ENCODE peak calls at places on chromosomes 3 and 15, in eight cellular contexts. Z is MM.1S, G is astrocyte, O is neural progenitor cell, Y is fibroblast of lung, C is IMR-90, Q is HCT116, D is colonic mucosa. K is an unnamed sample.
A peak's percentile ranks its signal among the peaks of the same experiment; 100 is the strongest.

GRCh38 chr3:44529927-44530326 is 25.1 kb upstream of the ZKSCAN7 start:
- DNase-seq in O (no peak), G (no peak), Q (peak; percentile 10), D (peak; percentile 42), Y (peak; percentile 19), Z (peak; percentile 18), C (peak; percentile 23), K (no peak)

GRCh38 chr3:117036259-117036799 is 326.8 kb downstream of the TUSC7 start:
- DNase-seq in C (peak; percentile 81), Q (no peak), O (no peak), Y (peak; percentile 95), G (peak; percentile 47), Z (no peak), D (peak; percentile 32), K (no peak)

GRCh38 chr3:156615592-156616173 is 58.7 kb upstream of the TIPARP start:
- DNase-seq in O (no peak), Y (peak; percentile 72), G (peak; percentile 95), Z (no peak), Q (no peak), C (peak; percentile 79), D (no peak), K (no peak)

GRCh38 chr3:187136936-187137335 is 2.4 kb downstream of the RPL39L start:
- DNase-seq in G (peak; percentile 45), C (peak; percentile 74), Y (peak; percentile 27), D (no peak), Z (no peak), Q (peak; percentile 40), O (no peak), K (no peak)

GRCh38 chr3:138824114-138824506 is 10.6 kb downstream of the PIK3CB start:
- DNase-seq in C (no peak), Z (no peak), D (no peak), Y (no peak), Q (no peak), O (peak; percentile 82), G (no peak), K (peak; percentile 71)

GRCh38 chr3:12415014-12415653 is 69.1 kb upstream of the TSEN2 start:
- DNase-seq in O (no peak), Q (no peak), G (no peak), Z (no peak), Y (no peak), D (no peak), C (no peak), K (no peak)

GRCh38 chr3:184739594-184740505 is 28.0 kb upstream of the MAGEF1 start:
- DNase-seq in Z (no peak), Y (no peak), C (no peak), D (no peak), Q (no peak), O (no peak), G (no peak), K (peak; percentile 3)

GRCh38 chr15:42608110-42608531 is 32.7 kb downstream of the STARD9 start:
- DNase-seq in Y (no peak), C (no peak), Z (peak; percentile 97), O (no peak), Q (no peak), G (peak; percentile 69), D (no peak), K (no peak)

GRCh38 chr3:71503525-71504249 is 79.8 kb downstream of the FOXP1 start:
- DNase-seq in C (peak; percentile 83), G (peak; percentile 87), D (no peak), O (no peak), Z (no peak), Y (peak; percentile 46), Q (no peak), K (no peak)

GRCh38 chr15:91852741-91853500 is 587 bp upstream of the SLCO3A1 start:
- DNase-seq in C (peak; percentile 56), G (peak; percentile 41), D (peak; percentile 75), Z (peak; percentile 81), Y (peak; percentile 70), Q (no peak), O (peak; percentile 80), K (peak; percentile 88)

GRCh38 chr3:72263223-72264015 is 478.5 kb upstream of the PROK2 start:
- DNase-seq in C (no peak), O (no peak), Q (no peak), Y (peak; percentile 18), D (no peak), G (no peak), Z (no peak), K (no peak)

GRCh38 chr3:155321418-155321817 is 27.9 kb upstream of the STRIT1 start:
- DNase-seq in C (peak; percentile 15), D (no peak), Z (no peak), Y (peak; percentile 38), Q (no peak), O (no peak), G (no peak), K (no peak)

GRCh38 chr3:123834631-123835030 is 49.5 kb downstream of the MYLK start:
- DNase-seq in D (no peak), Y (peak; percentile 53), Q (no peak), G (peak; percentile 98), Z (peak; percentile 43), O (no peak), C (peak; percentile 90), K (no peak)

GRCh38 chr15:48925714-48926223 is 38.0 kb downstream of the SHC4 start:
- DNase-seq in Z (no peak), C (peak; percentile 97), Q (peak; percentile 91), G (peak; percentile 93), O (no peak), D (no peak), Y (peak; percentile 90), K (no peak)

GRCh38 chr3:119849126-119849525 is 67.2 kb downstream of the NR1I2 start:
- DNase-seq in C (no peak), Z (no peak), Y (no peak), D (no peak), G (no peak), Q (no peak), O (no peak), K (no peak)

GRCh38 chr15:64699767-64700388 is 75.5 kb downstream of the RBPMS2 start:
- DNase-seq in C (peak; percentile 48), Q (no peak), G (peak; percentile 36), D (no peak), Z (no peak), O (peak; percentile 74), Y (peak; percentile 50), K (peak; percentile 86)

GRCh38 chr3:117407317-117407716 is 697.7 kb downstream of the TUSC7 start:
- DNase-seq in Q (no peak), G (no peak), O (peak; percentile 36), Z (peak; percentile 35), C (peak; percentile 27), D (no peak), Y (peak; percentile 27), K (no peak)

GRCh38 chr15:93031103-93031464 is 57.9 kb downstream of the RGMA start:
- DNase-seq in Q (no peak), Y (no peak), Z (no peak), G (no peak), O (no peak), C (no peak), D (no peak), K (no peak)

GRCh38 chr15:40845511-40846284 is 1.9 kb downstream of the SPINT1 start:
- DNase-seq in G (no peak), Y (no peak), O (no peak), C (no peak), D (peak; percentile 91), Z (peak; percentile 31), Q (no peak), K (peak; percentile 80)

GRCh38 chr3:23372296-23372695 is 169.2 kb downstream of the UBE2E2 start:
- DNase-seq in C (no peak), Q (no peak), D (no peak), Z (no peak), O (no peak), Y (peak; percentile 53), G (no peak), K (no peak)
- TF ChIP-seq CTCF in C (no peak), Q (no peak), D (no peak), Z (no peak), O (no peak), Y (no peak), G (no peak), K (peak; percentile 36)

GRCh38 chr15:99613887-99614642 is 48.3 kb downstream of the MEF2A start:
- DNase-seq in Q (no peak), O (no peak), Z (no peak), G (no peak), D (peak; percentile 27), Y (peak; percentile 84), C (peak; percentile 62), K (no peak)

GRCh38 chr15:99616773-99617342 is 51.1 kb downstream of the MEF2A start:
- DNase-seq in D (no peak), C (no peak), Y (no peak), Q (no peak), Z (no peak), G (no peak), O (no peak), K (no peak)

GRCh38 chr15:99614749-99615288 is 49.0 kb downstream of the MEF2A start:
- DNase-seq in D (no peak), C (no peak), O (no peak), Z (no peak), G (no peak), Y (no peak), Q (no peak), K (no peak)

GRCh38 chr15:99616129-99616528 is 50.3 kb downstream of the MEF2A start:
- DNase-seq in Z (no peak), C (no peak), O (no peak), D (no peak), Y (no peak), Q (no peak), G (no peak), K (no peak)

GRCh38 chr15:99615460-99615859 is 49.7 kb downstream of the MEF2A start:
- DNase-seq in Z (no peak), Y (no peak), D (no peak), C (no peak), G (no peak), Q (no peak), O (no peak), K (no peak)
- H3K4me3 ChIP-seq in Z (no peak overlapping the region), Y (no peak overlapping the region), D (no peak overlapping the region), C (no peak overlapping the region), G (no peak overlapping the region), Q (no peak overlapping the region), O (no peak overlapping the region), K (no peak overlapping the region)

GRCh38 chr15:51829360-51830278 is at the start of gene TMOD3:
- DNase-seq in G (peak; percentile 70), Q (peak; percentile 78), C (peak; percentile 87), Y (peak; percentile 88), D (peak; percentile 98), Z (peak; percentile 92), O (peak; percentile 96), K (peak; percentile 98)
- H3K9ac ChIP-seq in G (peak within 1 kb of the TSS; percentile 94), Q (peak within 1 kb of the TSS; percentile 82), C (peak within 1 kb of the TSS; percentile 94), Y (peak within 1 kb of the TSS; percentile 87), D (peak within 1 kb of the TSS; percentile 86), Z (peak within 1 kb of the TSS; percentile 70), O (peak within 1 kb of the TSS; percentile 43), K (peak within 1 kb of the TSS; percentile 58)

GRCh38 chr15:70892002-70892911 is at the start of the genes LRRC49 and THAP10:
- DNase-seq in D (peak; percentile 89), Y (peak; percentile 97), G (peak; percentile 93), C (peak; percentile 98), Z (peak; percentile 87), O (peak; percentile 94), Q (peak; percentile 88), K (peak; percentile 94)

DNA sequence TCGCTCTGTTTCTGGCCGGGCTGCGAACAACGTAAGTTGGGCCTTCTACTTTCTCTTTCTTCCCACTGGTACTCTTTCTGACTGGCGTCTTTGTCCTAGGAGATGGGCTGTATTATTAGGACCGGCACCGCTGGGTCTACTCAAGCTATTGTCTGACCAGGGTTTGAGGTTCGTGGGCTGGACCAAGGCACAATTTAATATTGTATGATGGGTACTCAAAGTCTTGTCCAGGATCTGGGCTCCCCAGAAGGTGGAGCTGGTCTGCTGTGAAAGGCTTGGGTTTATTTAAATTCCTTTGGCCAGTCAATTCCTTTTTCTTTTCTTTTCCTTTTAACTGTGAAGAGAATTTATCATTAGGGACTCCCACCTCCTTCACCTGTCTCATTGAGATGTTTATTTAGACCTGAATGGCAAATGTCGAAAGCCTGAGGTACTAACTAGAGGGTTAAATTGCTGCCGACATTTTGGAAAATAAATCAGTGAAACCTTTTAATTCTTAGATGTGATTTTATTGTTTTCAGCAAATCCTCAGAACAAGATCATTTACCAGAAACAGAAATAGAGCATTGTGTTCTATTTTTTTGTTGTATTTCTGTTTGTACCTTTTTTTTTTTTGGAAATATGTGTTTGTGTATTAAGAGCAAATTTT is 410 bp downstream of the LRRC49 start:
- DNase-seq in D (no peak), Z (peak; percentile 33), O (peak; percentile 37), Y (peak; percentile 80), Q (no peak), G (peak; percentile 41), C (peak; percentile 79), K (no peak)
- TF ChIP-seq CTCF in D (peak; percentile 26), Z (peak; percentile 59), O (peak; percentile 50), Y (peak; percentile 72), Q (peak; percentile 50), G (peak; percentile 69), C (peak; percentile 77), K (peak; percentile 58)

K was measured in endodermal cell.